ENCODE peak calls at places on chromosomes 11 and 22, in four cellular contexts. X is adrenal gland, H is WTC11, L is cerebellar cortex. A is an unnamed sample.

GRCh38 chr11:108213784-108214183 is 8.7 kb downstream of the NPAT start:
- DNase-seq in X (no peak), H (no peak), L (no peak), A (no peak)

GRCh38 chr11:72058416-72059034 is 21.8 kb downstream of the NUMA1 start:
- DNase-seq in X (peak; percentile 6), H (no peak), L (no peak), A (no peak)

GRCh38 chr11:7413961-7414728 is 71.2 kb upstream of the OLFML1 start:
- DNase-seq in X (no peak), H (no peak), L (no peak), A (no peak)

GRCh38 chr11:32333335-32333991 is 101.9 kb downstream of the WT1 start:
- DNase-seq in X (peak; percentile 54), H (peak; percentile 79), L (peak; percentile 37), A (no peak)

GRCh38 chr11:37926772-37927171 is 1328.7 kb upstream of the RAG2 start:
- DNase-seq in X (no peak), H (no peak), L (no peak), A (no peak)

GRCh38 chr22:37771702-37772427 is 35.9 kb upstream of the GCAT start:
- DNase-seq in X (no peak), H (no peak), L (no peak), A (no peak)

GRCh38 chr11:120199613-120200012 is 11.2 kb upstream of the OAF start:
- DNase-seq in X (no peak), H (no peak), L (no peak), A (no peak)

GRCh38 chr22:30286813-30287625 is 2.3 kb downstream of the CASTOR1 start:
- DNase-seq in X (peak; percentile 73), H (peak; percentile 95), L (peak; percentile 60), A (peak; percentile 82)

GRCh38 chr11:67033661-67034166 is 10.8 kb downstream of the SYT12 start:
- DNase-seq in X (peak; percentile 66), H (no peak), L (peak; percentile 75), A (no peak)

GRCh38 chr11:14554959-14555358 is 34.8 kb upstream of the PSMA1 start:
- DNase-seq in X (no peak), H (no peak), L (peak; percentile 85), A (no peak)

GRCh38 chr22:31647516-31647915 is 14.5 kb downstream of the PISD start:
- DNase-seq in X (no peak), H (no peak), L (no peak), A (no peak)

GRCh38 chr11:100562102-100562501 is 125.0 kb upstream of the ARHGAP42 start:
- DNase-seq in X (no peak), H (no peak), L (no peak), A (no peak)

GRCh38 chr11:70507466-70508230 is 109.3 kb downstream of the CTTN start:
- DNase-seq in X (no peak), H (no peak), L (no peak), A (no peak)

GRCh38 chr11:121300313-121300971 is 7.9 kb downstream of the SC5D start:
- DNase-seq in X (no peak), H (no peak), L (no peak), A (no peak)

GRCh38 chr11:19436932-19437331 is 196.2 kb upstream of the E2F8 start:
- DNase-seq in X (no peak), H (no peak), L (no peak), A (no peak)

GRCh38 chr22:38017272-38017920 is 33.0 kb upstream of the SOX10 start:
- DNase-seq in X (peak; percentile 88), H (no peak), L (no peak), A (no peak)

GRCh38 chr11:66334605-66335442 is 1.4 kb downstream of the RIN1 start:
- DNase-seq in X (peak; percentile 21), H (no peak), L (no peak), A (no peak)

GRCh38 chr22:46425011-46425410 is 89.5 kb downstream of the TRMU start:
- DNase-seq in X (no peak), H (no peak), L (no peak), A (no peak)

GRCh38 chr11:77450227-77450626 is 23.7 kb downstream of the PAK1 start:
- DNase-seq in X (no peak), H (no peak), L (no peak), A (no peak)

GRCh38 chr11:69378303-69379141 is 84.6 kb downstream of the MYEOV start:
- DNase-seq in X (no peak), H (no peak), L (no peak), A (no peak)

GRCh38 chr11:112963368-112963955 is 2.2 kb downstream of the NCAM1 start:
- DNase-seq in X (peak; percentile 36), H (no peak), L (no peak), A (no peak)

GRCh38 chr11:125364085-125364822 is 131.8 kb downstream of the FEZ1 start:
- DNase-seq in X (no peak), H (no peak), L (no peak), A (no peak)

GRCh38 chr11:73140213-73141030 is 1.7 kb downstream of the FCHSD2 start:
- DNase-seq in X (peak; percentile 52), H (peak; percentile 45), L (peak; percentile 41), A (no peak)

GRCh38 chr22:46171940-46172339 is 21.6 kb downstream of the PPARA start:
- DNase-seq in X (no peak), H (no peak), L (no peak), A (no peak)

GRCh38 chr11:119423459-119424254 is 685 bp upstream of the THY1 start:
- DNase-seq in X (no peak), H (no peak), L (peak; percentile 24), A (no peak)

GRCh38 chr22:23182289-23183106 is 2.2 kb downstream of the BCR start:
- DNase-seq in X (no peak), H (no peak), L (peak; percentile 74), A (peak; percentile 40)

GRCh38 chr22:37019309-37020191 is at the start of the genes MPST and TST:
- DNase-seq in X (peak; percentile 85), H (peak; percentile 65), L (peak; percentile 46), A (peak; percentile 20)

GRCh38 chr11:19191530-19192169 is 10.1 kb downstream of the CSRP3 start:
- DNase-seq in X (no peak), H (no peak), L (no peak), A (no peak)

GRCh38 chr11:131910491-131911387 is 540.3 kb downstream of the NTM start:
- DNase-seq in X (no peak), H (peak; percentile 50), L (peak; percentile 37), A (no peak)